ENCODE peak calls at places on chromosomes 6 and 20, in eight cellular contexts. One of them, this sample, is unnamed.

GRCh38 chr20:59976196-59976847 is 18.1 kb downstream of the CDH26 start:
- DNase-seq in astrocyte of the cerebellum: no peak
- DNase-seq in HS-27A: no peak
- DNase-seq in spleen: no peak
- DNase-seq in HT1080: no peak
- DNase-seq in SK-N-SH: no peak
- DNase-seq in heart left ventricle: no peak
- DNase-seq in stimulated activated CD4-positive, alpha-beta T cell treated with anti-CD3 and anti-CD28 coated beads, Interleukin-1b, Interleukin-23, amount 100 ng/mL, for 4 hours: no peak
- DNase-seq in this sample: no peak

GRCh38 chr6:82908661-82909060 is 157.0 kb downstream of the UBE3D start:
- DNase-seq in heart left ventricle: no peak
- DNase-seq in SK-N-SH: no peak
- DNase-seq in HS-27A: no peak
- DNase-seq in stimulated activated CD4-positive, alpha-beta T cell treated with anti-CD3 and anti-CD28 coated beads, Interleukin-1b, Interleukin-23, amount 100 ng/mL, for 4 hours: no peak
- DNase-seq in astrocyte of the cerebellum: no peak
- DNase-seq in spleen: no peak
- DNase-seq in HT1080: peak; percentile 23
- DNase-seq in this sample: no peak

GRCh38 chr6:36025932-36026327 is 1.5 kb upstream of the SLC26A8 start:
- DNase-seq in HT1080: no peak
- DNase-seq in stimulated activated CD4-positive, alpha-beta T cell treated with anti-CD3 and anti-CD28 coated beads, Interleukin-1b, Interleukin-23, amount 100 ng/mL, for 4 hours: no peak
- DNase-seq in astrocyte of the cerebellum: no peak
- DNase-seq in heart left ventricle: no peak
- DNase-seq in SK-N-SH: no peak
- DNase-seq in HS-27A: peak; percentile 39
- DNase-seq in spleen: no peak
- DNase-seq in this sample: no peak

GRCh38 chr6:108106261-108106660 is 31.7 kb upstream of the OSTM1 start:
- DNase-seq in spleen: no peak
- DNase-seq in heart left ventricle: no peak
- DNase-seq in HS-27A: no peak
- DNase-seq in astrocyte of the cerebellum: no peak
- DNase-seq in HT1080: no peak
- DNase-seq in stimulated activated CD4-positive, alpha-beta T cell treated with anti-CD3 and anti-CD28 coated beads, Interleukin-1b, Interleukin-23, amount 100 ng/mL, for 4 hours: no peak
- DNase-seq in SK-N-SH: no peak
- DNase-seq in this sample: no peak

GRCh38 chr6:35041086-35041855 is 99.9 kb downstream of the TCP11 start:
- DNase-seq in SK-N-SH: no peak
- DNase-seq in heart left ventricle: no peak
- DNase-seq in astrocyte of the cerebellum: no peak
- DNase-seq in stimulated activated CD4-positive, alpha-beta T cell treated with anti-CD3 and anti-CD28 coated beads, Interleukin-1b, Interleukin-23, amount 100 ng/mL, for 4 hours: no peak
- DNase-seq in HT1080: no peak
- DNase-seq in HS-27A: no peak
- DNase-seq in spleen: no peak
- DNase-seq in this sample: no peak

GRCh38 chr20:57663241-57663640 is 43.0 kb upstream of the ZBP1 start:
- DNase-seq in HS-27A: no peak
- DNase-seq in heart left ventricle: peak; percentile 5
- DNase-seq in HT1080: no peak
- DNase-seq in astrocyte of the cerebellum: no peak
- DNase-seq in spleen: peak; percentile 55
- DNase-seq in SK-N-SH: peak; percentile 16
- DNase-seq in stimulated activated CD4-positive, alpha-beta T cell treated with anti-CD3 and anti-CD28 coated beads, Interleukin-1b, Interleukin-23, amount 100 ng/mL, for 4 hours: no peak
- DNase-seq in this sample: no peak

GRCh38 chr6:1770435-1770843 is 160.7 kb downstream of the FOXC1 start:
- DNase-seq in HS-27A: no peak
- DNase-seq in SK-N-SH: no peak
- DNase-seq in stimulated activated CD4-positive, alpha-beta T cell treated with anti-CD3 and anti-CD28 coated beads, Interleukin-1b, Interleukin-23, amount 100 ng/mL, for 4 hours: no peak
- DNase-seq in spleen: no peak
- DNase-seq in heart left ventricle: no peak
- DNase-seq in HT1080: peak; percentile 70
- DNase-seq in astrocyte of the cerebellum: peak; percentile 43
- DNase-seq in this sample: no peak

GRCh38 chr20:3896853-3897252 is 7.7 kb downstream of the PANK2 start:
- DNase-seq in HT1080: no peak
- DNase-seq in spleen: no peak
- DNase-seq in SK-N-SH: no peak
- DNase-seq in stimulated activated CD4-positive, alpha-beta T cell treated with anti-CD3 and anti-CD28 coated beads, Interleukin-1b, Interleukin-23, amount 100 ng/mL, for 4 hours: no peak
- DNase-seq in astrocyte of the cerebellum: no peak
- DNase-seq in HS-27A: no peak
- DNase-seq in heart left ventricle: no peak
- DNase-seq in this sample: no peak

This sample was measured in AG09319.